ENCODE peak calls at places on chromosomes 1 and 21, in six cellular contexts. One of them, this sample, is unnamed.

GRCh38 chr1:53391982-53392381 is 64.1 kb upstream of the LRP8 start:
- DNase-seq in sigmoid colon: no peak
- DNase-seq in CD4-positive, alpha-beta T cell: no peak
- DNase-seq in heart left ventricle: no peak
- DNase-seq in hepatocyte: no peak
- DNase-seq in bronchial epithelial cell: no peak
- DNase-seq in this sample: no peak

GRCh38 chr1:58870298-58870676 is 86.4 kb upstream of the JUN start:
- DNase-seq in sigmoid colon: no peak
- DNase-seq in CD4-positive, alpha-beta T cell: no peak
- DNase-seq in heart left ventricle: no peak
- DNase-seq in hepatocyte: peak
- DNase-seq in bronchial epithelial cell: no peak
- DNase-seq in this sample: no peak

GRCh38 chr1:155051342-155051776 is 243 bp downstream of the ADAM15 start:
- DNase-seq in sigmoid colon: no peak
- DNase-seq in CD4-positive, alpha-beta T cell: no peak
- DNase-seq in heart left ventricle: no peak
- DNase-seq in hepatocyte: no peak
- DNase-seq in bronchial epithelial cell: no peak
- DNase-seq in this sample: no peak

GRCh38 chr1:156815851-156816536 is 654 bp downstream of the SH2D2A start:
- DNase-seq in sigmoid colon: no peak
- DNase-seq in CD4-positive, alpha-beta T cell: no peak
- DNase-seq in heart left ventricle: peak
- DNase-seq in hepatocyte: no peak
- DNase-seq in bronchial epithelial cell: no peak
- DNase-seq in this sample: no peak

GRCh38 chr1:167602840-167603239 is 27.2 kb upstream of the RCSD1 start:
- DNase-seq in sigmoid colon: no peak
- DNase-seq in CD4-positive, alpha-beta T cell: no peak
- DNase-seq in heart left ventricle: no peak
- DNase-seq in hepatocyte: no peak
- DNase-seq in bronchial epithelial cell: no peak
- DNase-seq in this sample: no peak

GRCh38 chr21:35284199-35284598 is 235.1 kb upstream of the RUNX1 start:
- DNase-seq in sigmoid colon: no peak
- DNase-seq in CD4-positive, alpha-beta T cell: no peak
- DNase-seq in heart left ventricle: peak
- DNase-seq in hepatocyte: no peak
- DNase-seq in bronchial epithelial cell: no peak
- DNase-seq in this sample: no peak

GRCh38 chr1:84103197-84103992 is 40.7 kb upstream of the PRKACB start:
- DNase-seq in sigmoid colon: peak
- DNase-seq in CD4-positive, alpha-beta T cell: no peak
- DNase-seq in heart left ventricle: peak
- DNase-seq in hepatocyte: peak
- DNase-seq in bronchial epithelial cell: peak
- DNase-seq in this sample: no peak

GRCh38 chr1:110207831-110208230 is 2.3 kb upstream of the KCNC4 start:
- DNase-seq in sigmoid colon: no peak
- DNase-seq in CD4-positive, alpha-beta T cell: peak
- DNase-seq in heart left ventricle: peak
- DNase-seq in hepatocyte: peak
- DNase-seq in bronchial epithelial cell: peak
- DNase-seq in this sample: peak

GRCh38 chr1:94971491-94971924 is 44.6 kb upstream of the CNN3 start:
- DNase-seq in sigmoid colon: no peak
- DNase-seq in CD4-positive, alpha-beta T cell: no peak
- DNase-seq in heart left ventricle: no peak
- DNase-seq in hepatocyte: no peak
- DNase-seq in bronchial epithelial cell: peak
- DNase-seq in this sample: no peak

GRCh38 chr1:204420039-204421004 is 8.7 kb upstream of the PPP1R15B start:
- DNase-seq in sigmoid colon: no peak
- DNase-seq in CD4-positive, alpha-beta T cell: no peak
- DNase-seq in heart left ventricle: no peak
- DNase-seq in hepatocyte: no peak
- DNase-seq in bronchial epithelial cell: no peak
- DNase-seq in this sample: no peak

GRCh38 chr1:204416589-204417230 is 5.1 kb upstream of the PPP1R15B start:
- DNase-seq in sigmoid colon: no peak
- DNase-seq in CD4-positive, alpha-beta T cell: no peak
- DNase-seq in heart left ventricle: no peak
- DNase-seq in hepatocyte: no peak
- DNase-seq in bronchial epithelial cell: no peak
- DNase-seq in this sample: no peak

GRCh38 chr1:204417231-204417997 is 5.8 kb upstream of the PPP1R15B start:
- DNase-seq in sigmoid colon: peak
- DNase-seq in CD4-positive, alpha-beta T cell: no peak
- DNase-seq in heart left ventricle: peak
- DNase-seq in hepatocyte: peak
- DNase-seq in bronchial epithelial cell: peak
- DNase-seq in this sample: no peak

GRCh38 chr1:204419064-204419403 is 7.4 kb upstream of the PPP1R15B start:
- DNase-seq in sigmoid colon: no peak
- DNase-seq in CD4-positive, alpha-beta T cell: no peak
- DNase-seq in heart left ventricle: no peak
- DNase-seq in hepatocyte: no peak
- DNase-seq in bronchial epithelial cell: peak
- DNase-seq in this sample: no peak

DNA sequence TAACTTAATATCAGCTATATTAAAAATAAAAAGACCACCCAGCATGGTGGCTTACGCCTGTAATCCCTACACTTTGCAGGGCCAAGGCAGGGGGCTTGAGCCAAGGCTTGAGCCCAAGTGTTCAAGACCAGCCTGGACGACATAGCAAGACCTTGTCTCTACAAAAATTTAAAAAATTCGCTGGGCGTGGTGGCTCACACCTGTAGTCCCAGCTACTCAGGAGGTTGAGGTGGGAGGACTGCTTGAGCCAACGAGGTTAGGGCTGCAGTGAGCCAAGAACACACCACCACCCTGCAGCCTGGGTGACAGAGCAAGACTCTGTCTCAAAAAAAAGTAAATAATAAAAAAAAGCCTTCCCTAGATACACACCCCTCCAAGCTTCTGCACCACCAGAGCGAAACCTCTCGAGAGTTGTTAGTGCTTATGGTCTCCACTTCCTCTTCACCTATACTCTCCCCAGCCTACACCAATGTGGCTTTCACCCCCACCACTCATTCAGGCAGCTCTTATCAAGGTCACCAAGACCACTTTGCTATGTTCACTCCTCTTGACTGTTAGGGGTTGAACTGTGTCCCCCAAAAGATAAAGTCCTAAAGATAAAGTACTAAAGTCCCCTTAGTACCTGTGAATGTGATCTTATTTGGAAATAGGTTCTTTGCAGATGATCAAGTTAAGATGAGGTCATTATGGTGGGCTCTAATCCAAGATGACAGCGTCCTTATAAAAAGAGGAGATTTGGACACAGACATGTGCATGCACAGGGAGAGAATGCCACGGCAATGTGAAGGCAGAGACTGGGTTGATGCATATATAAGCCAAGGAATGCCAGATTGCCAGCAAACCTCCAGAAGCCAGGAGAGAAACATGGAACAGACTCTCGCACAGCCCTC is 6.8 kb upstream of the PPP1R15B start:
- DNase-seq in sigmoid colon: no peak
- DNase-seq in CD4-positive, alpha-beta T cell: no peak
- DNase-seq in heart left ventricle: no peak
- DNase-seq in hepatocyte: no peak
- DNase-seq in bronchial epithelial cell: no peak
- DNase-seq in this sample: no peak
- TF ChIP-seq CTCF in sigmoid colon: no peak
- TF ChIP-seq CTCF in CD4-positive, alpha-beta T cell: no peak
- TF ChIP-seq CTCF in heart left ventricle: no peak
- TF ChIP-seq CTCF in hepatocyte: no peak
- TF ChIP-seq CTCF in bronchial epithelial cell: no peak
- TF ChIP-seq CTCF in this sample: no peak

DNA sequence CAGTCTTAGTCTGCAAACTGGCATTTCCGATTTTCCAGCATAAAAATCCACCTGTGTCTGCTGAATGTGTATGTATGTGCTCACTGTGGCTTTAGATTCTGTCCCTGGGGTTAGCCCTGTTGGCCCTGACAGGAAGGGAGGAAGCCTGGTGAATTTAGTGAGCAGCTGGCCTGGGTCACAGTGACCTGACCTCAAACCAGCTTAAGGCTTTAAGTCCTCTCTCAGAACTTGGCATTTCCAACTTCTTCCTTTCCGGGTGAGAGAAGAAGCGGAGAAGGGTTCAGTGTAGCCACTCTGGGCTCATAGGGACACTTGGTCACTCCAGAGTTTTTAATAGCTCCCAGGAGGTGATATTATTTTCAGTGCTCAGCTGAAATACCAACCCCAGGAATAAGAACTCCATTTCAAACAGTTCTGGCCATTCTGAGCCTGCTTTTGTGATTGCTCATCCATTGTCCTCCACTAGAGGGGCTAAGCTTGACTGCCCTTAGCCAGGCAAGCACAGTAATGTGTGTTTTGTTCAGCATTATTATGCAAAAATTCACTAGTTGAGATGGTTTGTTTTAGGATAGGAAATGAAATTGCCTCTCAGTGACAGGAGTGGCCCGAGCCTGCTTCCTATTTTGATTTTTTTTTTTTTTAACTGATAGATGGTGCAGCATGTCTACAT is 2.5 kb upstream of the OLFML3 start:
- DNase-seq in sigmoid colon: no peak
- DNase-seq in CD4-positive, alpha-beta T cell: no peak
- DNase-seq in heart left ventricle: peak
- DNase-seq in hepatocyte: peak
- DNase-seq in bronchial epithelial cell: peak
- DNase-seq in this sample: no peak
- TF ChIP-seq CTCF in sigmoid colon: no peak
- TF ChIP-seq CTCF in CD4-positive, alpha-beta T cell: no peak
- TF ChIP-seq CTCF in heart left ventricle: peak
- TF ChIP-seq CTCF in hepatocyte: peak
- TF ChIP-seq CTCF in bronchial epithelial cell: peak
- TF ChIP-seq CTCF in this sample: no peak

GRCh38 chr1:33455537-33456301 is 16.7 kb upstream of the ZSCAN20 start:
- DNase-seq in sigmoid colon: no peak
- DNase-seq in CD4-positive, alpha-beta T cell: peak
- DNase-seq in heart left ventricle: peak
- DNase-seq in hepatocyte: peak
- DNase-seq in bronchial epithelial cell: peak
- DNase-seq in this sample: no peak

GRCh38 chr1:33459766-33460543 is 12.5 kb upstream of the ZSCAN20 start:
- DNase-seq in sigmoid colon: no peak
- DNase-seq in CD4-positive, alpha-beta T cell: no peak
- DNase-seq in heart left ventricle: no peak
- DNase-seq in hepatocyte: no peak
- DNase-seq in bronchial epithelial cell: peak
- DNase-seq in this sample: no peak

GRCh38 chr1:33460947-33461629 is 11.4 kb upstream of the ZSCAN20 start:
- DNase-seq in sigmoid colon: peak
- DNase-seq in CD4-positive, alpha-beta T cell: no peak
- DNase-seq in heart left ventricle: peak
- DNase-seq in hepatocyte: no peak
- DNase-seq in bronchial epithelial cell: no peak
- DNase-seq in this sample: no peak

GRCh38 chr1:33454646-33455282 is 17.7 kb upstream of the ZSCAN20 start:
- DNase-seq in sigmoid colon: no peak
- DNase-seq in CD4-positive, alpha-beta T cell: no peak
- DNase-seq in heart left ventricle: no peak
- DNase-seq in hepatocyte: no peak
- DNase-seq in bronchial epithelial cell: no peak
- DNase-seq in this sample: no peak

DNA sequence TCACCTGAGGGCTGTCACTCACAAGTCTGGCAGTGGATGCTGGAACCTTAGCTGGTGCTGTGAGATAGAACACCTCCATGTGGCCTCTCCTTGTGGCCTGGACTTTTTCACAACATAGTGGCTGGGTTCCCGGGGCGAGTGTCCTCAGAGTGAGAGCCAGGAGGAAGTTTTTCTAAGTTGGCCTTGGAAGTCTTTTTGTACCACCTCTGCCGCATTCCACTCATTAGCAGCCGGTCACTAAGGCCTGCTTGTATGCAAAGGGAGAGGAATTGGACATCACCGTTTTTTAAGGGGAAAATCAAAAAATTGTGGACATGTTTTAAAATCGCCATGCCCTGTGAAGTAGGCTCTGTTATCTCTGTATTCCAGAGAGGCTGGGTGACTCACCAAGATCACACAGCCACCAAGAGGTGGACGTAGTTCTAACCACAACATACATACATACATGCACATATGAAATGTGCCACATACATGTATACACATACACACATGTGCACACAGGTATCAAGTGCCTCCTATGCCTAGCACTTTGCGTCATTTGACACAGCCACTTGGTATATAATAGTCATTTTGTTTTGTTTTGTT is 16.1 kb upstream of the ZSCAN20 start:
- DNase-seq in sigmoid colon: no peak
- DNase-seq in CD4-positive, alpha-beta T cell: no peak
- DNase-seq in heart left ventricle: peak
- DNase-seq in hepatocyte: no peak
- DNase-seq in bronchial epithelial cell: no peak
- DNase-seq in this sample: no peak
- TF ChIP-seq CTCF in sigmoid colon: no peak
- TF ChIP-seq CTCF in CD4-positive, alpha-beta T cell: no peak
- TF ChIP-seq CTCF in heart left ventricle: no peak
- TF ChIP-seq CTCF in hepatocyte: no peak
- TF ChIP-seq CTCF in bronchial epithelial cell: no peak
- TF ChIP-seq CTCF in this sample: no peak

DNA sequence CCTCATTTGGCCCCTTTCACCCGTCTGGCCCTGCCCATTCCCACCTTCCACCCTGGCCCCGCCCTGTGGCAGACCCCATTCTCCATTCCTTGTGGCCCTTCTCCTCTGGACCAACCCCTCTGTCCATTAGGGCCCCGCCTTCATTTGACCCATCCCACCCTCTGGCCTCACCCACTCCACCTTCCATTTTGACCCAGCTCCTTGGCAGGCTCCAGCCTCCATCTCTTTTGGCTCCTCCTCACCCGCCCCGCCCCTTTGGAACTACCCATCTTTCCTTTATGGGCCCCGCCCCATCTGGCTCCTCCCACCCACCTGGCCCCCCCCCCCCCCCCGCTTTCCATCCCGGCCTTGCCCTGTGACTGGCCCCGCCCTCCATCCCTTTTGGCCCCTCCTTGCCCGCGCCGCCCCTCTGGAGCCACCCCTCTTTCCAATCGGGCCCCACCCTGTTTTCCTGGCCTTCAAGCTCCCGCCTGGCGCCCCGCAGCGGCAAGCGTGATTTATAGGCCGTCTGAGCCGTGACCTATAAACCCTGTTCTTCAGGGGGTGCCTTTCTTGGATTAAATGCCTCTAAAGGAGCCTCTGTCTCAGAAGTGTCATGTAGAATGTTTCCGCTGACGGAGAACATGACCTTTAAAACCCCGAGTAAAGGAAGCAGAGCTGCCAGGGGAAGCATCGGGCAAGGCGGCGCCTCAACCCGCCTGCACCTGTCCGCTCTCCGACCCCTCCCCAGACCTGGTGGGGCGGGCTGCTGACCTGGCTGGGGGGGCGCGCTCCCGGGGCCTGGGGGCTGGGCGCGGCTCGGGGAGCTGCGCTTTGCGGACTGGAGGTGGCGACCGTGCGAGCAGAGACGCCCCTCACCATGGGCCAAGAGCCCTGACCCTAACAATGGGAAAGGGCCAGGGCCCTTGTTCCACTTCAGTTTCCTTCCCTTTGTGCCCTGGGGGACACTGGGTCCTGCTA is 178.0 kb downstream of the CAMTA1 start:
- DNase-seq in sigmoid colon: peak
- DNase-seq in CD4-positive, alpha-beta T cell: peak
- DNase-seq in heart left ventricle: peak
- DNase-seq in hepatocyte: peak
- DNase-seq in bronchial epithelial cell: peak
- DNase-seq in this sample: no peak
- TF ChIP-seq CTCF in sigmoid colon: no peak
- TF ChIP-seq CTCF in CD4-positive, alpha-beta T cell: no peak
- TF ChIP-seq CTCF in heart left ventricle: no peak
- TF ChIP-seq CTCF in hepatocyte: peak
- TF ChIP-seq CTCF in bronchial epithelial cell: no peak
- TF ChIP-seq CTCF in this sample: no peak